ENCODE peak calls at places on chromosome 9, in four cellular contexts. F is fibroblast of lung, L is A673, B is DND-41. N is an unnamed sample.

GRCh38 chr9:74942801-74943200 is 9.9 kb downstream of the C9orf40 start:
- DNase-seq in B (no peak), F (peak; percentile 22), L (no peak), N (no peak)

GRCh38 chr9:16100596-16101091 is 547.8 kb downstream of the CCDC171 start:
- DNase-seq in B (peak; percentile 15), L (no peak), F (peak; percentile 40), N (no peak)

GRCh38 chr9:32968101-32969011 is 33.1 kb downstream of the APTX start:
- DNase-seq in L (peak; percentile 57), B (peak; percentile 49), F (peak; percentile 23), N (no peak)

GRCh38 chr9:91341258-91341746 is 20.4 kb downstream of the AUH start:
- DNase-seq in L (no peak), B (no peak), F (peak; percentile 69), N (no peak)

GRCh38 chr9:81575976-81576375 is 113.4 kb downstream of the TLE1 start:
- DNase-seq in F (peak; percentile 66), B (no peak), L (no peak), N (no peak)

GRCh38 chr9:133738806-133739150 is 626 bp upstream of the SARDH start:
- DNase-seq in L (no peak), B (no peak), F (no peak), N (no peak)

GRCh38 chr9:93683331-93684134 is 107.1 kb downstream of the PHF2 start:
- DNase-seq in F (no peak), L (no peak), B (no peak), N (no peak)

GRCh38 chr9:93037476-93037971 is 21.0 kb upstream of the SUSD3 start:
- DNase-seq in B (no peak), F (no peak), L (no peak), N (no peak)

GRCh38 chr9:89664896-89665329 is 60.1 kb downstream of the GADD45G start:
- DNase-seq in B (no peak), L (no peak), F (no peak), N (no peak)

GRCh38 chr9:24498632-24499031 is 47.1 kb downstream of the IZUMO3 start:
- DNase-seq in L (no peak), B (no peak), F (no peak), N (no peak)

GRCh38 chr9:110249639-110250038 is 6.7 kb downstream of the TXN start:
- DNase-seq in F (no peak), L (no peak), B (no peak), N (no peak)

GRCh38 chr9:15697459-15697858 is 144.6 kb downstream of the CCDC171 start:
- DNase-seq in L (peak; percentile 7), F (peak; percentile 89), B (no peak), N (no peak)

DNA sequence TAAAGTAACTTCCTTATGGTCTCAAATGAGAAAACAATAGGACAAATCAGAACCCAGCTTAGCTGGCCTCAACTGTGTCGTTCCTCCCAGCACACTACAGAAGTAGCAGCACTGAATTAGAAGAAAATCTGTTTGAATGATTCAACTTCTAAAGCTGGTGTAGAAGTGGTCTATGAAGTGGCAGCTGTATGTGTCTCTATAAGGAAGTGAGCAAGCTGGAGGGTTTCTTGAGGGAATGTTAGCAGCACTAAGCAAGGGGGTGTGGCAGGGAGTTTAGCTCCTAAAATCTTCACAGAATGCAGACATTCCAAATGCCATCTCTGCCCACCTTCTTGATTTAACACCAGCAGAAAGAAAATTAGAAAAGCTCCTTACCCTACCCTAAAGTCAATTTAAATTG is 4.1 kb downstream of the KLF9 start:
- DNase-seq in L (no peak), F (peak; percentile 74), B (no peak), N (no peak)
- H3K4me3 ChIP-seq in L (no peak overlapping the region), F (peak overlapping the region; percentile 96), B (no peak overlapping the region), N (no peak overlapping the region)

DNA sequence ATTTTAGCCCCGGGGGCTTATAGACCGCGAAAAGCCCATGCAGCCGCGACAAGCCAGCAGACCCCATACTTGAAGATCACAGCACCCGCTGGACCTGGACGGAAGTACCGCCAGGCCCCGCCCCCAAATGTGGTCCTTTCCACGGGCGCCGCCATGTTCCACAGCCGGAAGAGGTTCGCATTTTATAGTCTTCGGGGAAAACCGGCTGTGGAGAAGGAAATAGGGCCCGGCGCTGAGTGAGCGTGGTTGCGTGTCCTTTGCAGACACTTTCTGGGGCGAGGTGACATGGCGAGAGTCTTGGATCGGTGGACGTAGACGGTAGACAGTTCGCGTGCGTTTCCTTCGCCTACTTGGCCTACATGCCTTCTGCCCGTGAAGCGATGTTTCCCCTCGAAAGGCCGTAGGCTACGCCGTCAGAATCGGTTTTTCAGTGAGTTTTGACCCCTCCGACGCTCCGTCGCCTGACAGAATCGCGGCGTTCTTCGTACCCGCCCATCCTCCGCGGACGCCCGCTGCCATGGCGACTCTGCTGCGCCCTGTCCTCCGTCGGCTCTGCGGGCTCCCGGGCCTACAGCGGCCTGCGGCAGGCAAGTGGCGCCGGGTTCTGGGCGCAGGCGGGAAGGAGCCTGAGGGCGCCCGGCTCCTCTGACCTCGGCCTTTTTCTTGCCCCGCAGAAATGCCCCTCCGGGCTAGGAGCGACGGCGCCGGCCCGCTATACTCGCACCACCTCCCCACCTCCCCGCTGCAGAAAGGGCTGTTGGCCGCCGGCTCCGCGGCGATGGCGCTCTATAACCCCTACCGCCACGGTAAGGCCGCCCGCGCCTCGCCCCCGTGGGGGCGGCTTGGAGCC is at the start of the genes COQ4 and TRUB2:
- DNase-seq in F (peak; percentile 94), B (peak; percentile 93), L (peak; percentile 98), N (peak; percentile 95)
- TF ChIP-seq CTCF in F (no peak), B (no peak), L (no peak), N (no peak)

DNA sequence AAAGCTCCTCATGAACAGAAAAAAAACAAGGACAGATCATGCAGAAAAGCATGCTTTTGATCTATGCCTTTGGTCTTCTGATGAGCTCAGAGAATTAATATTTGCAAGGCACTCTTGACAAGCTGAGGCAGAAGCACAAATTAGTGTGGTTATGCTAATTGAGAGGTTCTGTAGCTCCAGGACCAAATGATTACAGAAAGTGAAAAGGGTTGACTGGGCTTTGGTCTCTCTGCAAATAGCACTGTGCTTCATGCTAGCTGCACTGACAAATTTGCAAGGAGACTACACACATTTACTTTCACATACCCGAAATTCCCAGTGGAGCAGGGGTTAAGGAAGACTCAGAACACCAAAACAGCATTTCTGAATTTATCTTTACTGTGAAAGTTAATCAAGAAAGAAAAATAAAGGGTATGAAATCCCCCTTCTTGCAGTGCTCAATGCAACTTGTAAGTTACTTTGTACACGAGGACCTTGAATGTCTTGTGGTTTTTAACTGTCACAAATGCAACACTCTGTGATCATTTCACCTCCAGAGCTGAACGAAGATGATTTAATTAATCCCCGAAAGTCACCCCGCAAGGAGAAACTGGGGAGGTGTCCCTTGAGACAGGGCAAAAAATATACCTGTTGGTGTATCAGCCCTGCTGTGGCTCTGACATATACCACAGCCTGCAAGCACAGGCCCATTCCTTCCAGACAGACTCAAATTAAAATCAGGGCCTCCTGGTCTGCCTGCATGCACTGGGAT is 11.9 kb downstream of the RAPGEF1 start:
- DNase-seq in F (peak; percentile 62), B (peak; percentile 14), L (no peak), N (peak; percentile 68)
- H3K4me3 ChIP-seq in F (no peak overlapping the region), B (no peak overlapping the region), L (no peak overlapping the region), N (peak overlapping the region; percentile 50)

DNA sequence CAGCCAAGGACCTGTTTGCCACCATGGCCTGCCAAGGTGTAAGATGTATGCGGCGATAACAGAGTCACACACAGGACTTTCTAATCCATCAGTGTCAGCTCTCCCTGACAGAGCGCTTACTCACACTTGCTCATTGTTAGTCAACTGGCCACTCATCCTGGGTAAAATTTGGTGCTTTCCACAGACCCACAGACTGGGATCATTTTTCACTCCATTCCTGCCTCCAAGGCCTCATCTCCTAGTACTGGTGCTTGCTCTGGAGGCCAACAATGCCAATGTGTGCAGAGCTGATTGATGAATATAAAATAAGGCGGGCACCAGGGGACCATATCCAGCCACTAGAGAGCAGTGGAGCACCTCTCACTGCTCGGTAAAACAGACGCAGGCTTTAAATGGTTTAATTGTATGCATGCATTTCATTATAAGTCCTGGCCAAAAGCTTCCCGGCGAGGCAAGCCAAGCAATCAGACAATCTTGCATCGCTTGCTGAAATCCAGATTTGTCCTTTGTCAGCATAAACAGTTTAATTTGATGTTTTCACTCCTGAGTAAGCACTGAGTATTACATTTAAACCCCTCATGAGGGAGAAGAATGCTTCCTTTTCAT is 22.3 kb downstream of the PSMB7 start:
- DNase-seq in L (peak; percentile 89), B (no peak), F (peak; percentile 96), N (no peak)
- TF ChIP-seq CTCF in L (peak; percentile 81), B (no peak), F (peak; percentile 48), N (peak; percentile 33)

GRCh38 chr9:115169003-115169402 is 51.0 kb upstream of the TNC start:
- DNase-seq in B (no peak), F (no peak), L (no peak), N (no peak)
- H3K4me3 ChIP-seq in B (no peak overlapping the region), F (no peak overlapping the region), L (no peak overlapping the region), N (no peak overlapping the region)

GRCh38 chr9:121619989-121620673 is 31.3 kb upstream of the DAB2IP start:
- DNase-seq in F (no peak), B (no peak), L (no peak), N (no peak)

GRCh38 chr9:121618504-121618903 is 32.9 kb upstream of the DAB2IP start:
- DNase-seq in L (no peak), B (no peak), F (no peak), N (no peak)

GRCh38 chr9:121622842-121623203 is 28.6 kb upstream of the DAB2IP start:
- DNase-seq in L (no peak), B (no peak), F (no peak), N (no peak)

GRCh38 chr9:121619566-121619965 is 31.9 kb upstream of the DAB2IP start:
- DNase-seq in B (no peak), F (no peak), L (no peak), N (no peak)

GRCh38 chr9:121620777-121621437 is 30.5 kb upstream of the DAB2IP start:
- DNase-seq in L (peak; percentile 50), B (peak; percentile 7), F (peak; percentile 10), N (no peak)
- TF ChIP-seq CTCF in L (peak; percentile 63), B (peak; percentile 43), F (peak; percentile 51), N (peak; percentile 56)

GRCh38 chr9:27572036-27572435 is 1.2 kb downstream of the C9orf72 start:
- DNase-seq in B (no peak), L (no peak), F (no peak), N (no peak)
- H3K4me3 ChIP-seq in B (peak overlapping the region; percentile 75), L (peak overlapping the region; percentile 67), F (peak overlapping the region; percentile 61), N (no peak overlapping the region)

DNA sequence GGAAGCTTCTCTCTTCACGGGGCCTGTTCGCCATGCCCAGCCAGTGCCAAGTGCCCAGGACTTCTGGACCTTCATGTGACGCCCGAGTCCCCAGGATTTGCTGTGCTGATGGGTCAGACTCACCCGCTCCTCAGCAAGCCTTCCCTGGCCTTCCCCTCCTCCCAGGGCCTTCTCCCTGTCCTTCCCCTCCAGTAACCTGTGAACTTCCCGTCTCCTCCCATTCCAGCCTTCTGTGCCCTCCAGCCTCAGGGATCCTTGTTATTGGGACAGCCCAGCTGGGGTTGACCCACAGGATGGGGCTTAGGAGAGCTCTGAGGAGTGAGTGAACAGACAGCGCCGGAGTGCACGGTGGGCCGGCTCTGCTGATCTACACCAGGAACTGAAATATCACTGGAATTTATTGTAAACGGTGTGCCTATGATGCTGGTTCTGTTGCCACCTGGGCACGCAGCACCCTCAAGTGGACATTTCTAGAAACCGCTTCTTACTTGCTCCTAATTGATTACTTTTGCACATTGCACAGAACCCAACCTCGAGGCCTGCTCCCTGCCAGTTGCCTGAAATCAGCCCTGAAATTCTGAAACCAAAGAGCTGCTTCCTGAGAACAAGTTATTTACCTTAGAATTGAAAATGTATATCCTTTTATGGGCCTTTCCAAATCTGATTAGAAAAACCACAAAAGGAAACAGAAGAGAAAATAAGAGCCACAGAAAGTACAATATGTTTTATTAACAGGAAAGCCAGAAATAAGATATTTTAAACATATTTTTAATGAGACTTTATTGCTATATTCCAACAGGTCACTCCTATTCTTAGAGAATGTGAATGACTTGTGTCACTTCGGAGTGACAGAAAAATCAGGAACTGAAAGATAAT is 1.6 kb downstream of the SPAAR start:
- DNase-seq in B (peak; percentile 53), L (peak; percentile 75), F (peak; percentile 57), N (no peak)
- TF ChIP-seq CTCF in B (peak; percentile 59), L (peak; percentile 68), F (peak; percentile 53), N (peak; percentile 60)

N was measured in GM06990.